ENCODE peak calls at places on chromosomes 2 and 18, in eight cellular contexts. K is nephron progenitor cell, D is tibial artery, X is foreskin fibroblast, O is GM10248, M is GM20000, U is AG09319, R is fibroblast of lung. J is an unnamed sample.

GRCh38 chr18:449374-449773 is 51.1 kb downstream of the COLEC12 start:
- DNase-seq in K (peak), D (no peak), X (no peak), O (no peak), M (no peak), U (no peak), R (no peak), J (no peak)

GRCh38 chr18:7902399-7902839 is 335.3 kb downstream of the PTPRM start:
- DNase-seq in K (no peak), D (peak), X (peak), O (no peak), M (no peak), U (peak), R (peak), J (no peak)

GRCh38 chr2:16674154-16674553 is 8.5 kb upstream of the CYRIA start:
- DNase-seq in K (no peak), D (no peak), X (no peak), O (no peak), M (no peak), U (no peak), R (no peak), J (no peak)

GRCh38 chr2:174263989-174264388 is 15.7 kb upstream of the OLA1 start:
- DNase-seq in K (no peak), D (no peak), X (peak), O (no peak), M (no peak), U (peak), R (peak), J (no peak)

GRCh38 chr2:11873766-11874165 is 127.3 kb downstream of the LPIN1 start:
- DNase-seq in K (no peak), D (no peak), X (peak), O (no peak), M (no peak), U (no peak), R (no peak), J (no peak)

GRCh38 chr2:66344087-66344663 is 90.8 kb upstream of the MEIS1 start:
- DNase-seq in K (no peak), D (no peak), X (no peak), O (no peak), M (no peak), U (no peak), R (no peak), J (no peak)

GRCh38 chr2:29011650-29012060 is 30.6 kb downstream of the TOGARAM2 start:
- DNase-seq in K (no peak), D (no peak), X (no peak), O (no peak), M (no peak), U (no peak), R (peak), J (no peak)

GRCh38 chr2:23505984-23506380 is 121.0 kb downstream of the KLHL29 start:
- DNase-seq in K (no peak), D (no peak), X (peak), O (no peak), M (no peak), U (peak), R (no peak), J (no peak)

GRCh38 chr2:8090748-8091700 is 590.8 kb upstream of the ID2 start:
- DNase-seq in K (no peak), D (peak), X (peak), O (no peak), M (peak), U (peak), R (peak), J (no peak)

GRCh38 chr2:187842978-187843847 is 289.0 kb upstream of the TFPI start:
- DNase-seq in K (peak), D (no peak), X (peak), O (peak), M (peak), U (peak), R (peak), J (peak)

GRCh38 chr2:191999101-191999836 is 152.4 kb upstream of the CAVIN2 start:
- DNase-seq in K (no peak), D (no peak), X (peak), O (no peak), M (no peak), U (no peak), R (no peak), J (no peak)

GRCh38 chr18:3455938-3456685 is 6.1 kb downstream of the TGIF1 start:
- DNase-seq in K (no peak), D (no peak), X (peak), O (no peak), M (no peak), U (no peak), R (peak), J (no peak)

GRCh38 chr2:126513033-126513432 is 142.9 kb upstream of the GYPC start:
- DNase-seq in K (no peak), D (no peak), X (no peak), O (no peak), M (no peak), U (no peak), R (no peak), J (no peak)

GRCh38 chr2:241771286-241772062 is 5.1 kb upstream of the GAL3ST2 start:
- DNase-seq in K (no peak), D (no peak), X (peak), O (no peak), M (peak), U (no peak), R (peak), J (no peak)

GRCh38 chr2:154827286-154827685 is 128.8 kb downstream of the KCNJ3 start:
- DNase-seq in K (no peak), D (no peak), X (no peak), O (no peak), M (no peak), U (no peak), R (no peak), J (no peak)

GRCh38 chr18:52636536-52636935 is 296.5 kb downstream of the DCC start:
- DNase-seq in K (no peak), D (no peak), X (no peak), O (no peak), M (no peak), U (no peak), R (no peak), J (no peak)

GRCh38 chr18:63320041-63320689 is 596 bp upstream of the BCL2 start:
- DNase-seq in K (peak), D (peak), X (peak), O (peak), M (peak), U (peak), R (peak), J (peak)

GRCh38 chr18:52339891-52340371 is at the start of gene DCC:
- DNase-seq in K (peak), D (no peak), X (peak), O (peak), M (no peak), U (no peak), R (peak), J (peak)

GRCh38 chr2:31247671-31248070 is 13.7 kb downstream of the EHD3 start:
- DNase-seq in K (no peak), D (no peak), X (no peak), O (no peak), M (no peak), U (no peak), R (peak), J (no peak)

GRCh38 chr18:2994603-2995432 is 18.1 kb downstream of the LPIN2 start:
- DNase-seq in K (no peak), D (peak), X (no peak), O (peak), M (peak), U (no peak), R (no peak), J (peak)

GRCh38 chr2:127066942-127067341 is 40.0 kb downstream of the BIN1 start:
- DNase-seq in K (no peak), D (peak), X (peak), O (no peak), M (no peak), U (peak), R (no peak), J (no peak)

GRCh38 chr2:113907297-113907696 is 17.4 kb downstream of the ACTR3 start:
- DNase-seq in K (no peak), D (no peak), X (no peak), O (no peak), M (no peak), U (no peak), R (no peak), J (no peak)

GRCh38 chr2:187547353-187547979 is 6.8 kb downstream of the TFPI start:
- DNase-seq in K (no peak), D (peak), X (peak), O (no peak), M (no peak), U (peak), R (peak), J (no peak)

GRCh38 chr2:24711881-24712280 is 81.3 kb downstream of the PTRHD1 start:
- DNase-seq in K (no peak), D (no peak), X (no peak), O (no peak), M (no peak), U (no peak), R (no peak), J (no peak)

GRCh38 chr2:190277234-190278112 is 42.2 kb downstream of the HIBCH start:
- DNase-seq in K (no peak), D (no peak), X (peak), O (no peak), M (peak), U (no peak), R (peak), J (peak)

GRCh38 chr18:37582306-37582705 is 16.7 kb upstream of the CELF4 start:
- DNase-seq in K (no peak), D (no peak), X (no peak), O (no peak), M (no peak), U (no peak), R (no peak), J (no peak)

GRCh38 chr2:159183346-159183745 is 103.2 kb downstream of the WDSUB1 start:
- DNase-seq in K (no peak), D (no peak), X (no peak), O (no peak), M (no peak), U (no peak), R (no peak), J (no peak)

GRCh38 chr2:108960006-108960405 is 29.0 kb downstream of the EDAR start:
- DNase-seq in K (no peak), D (peak), X (no peak), O (no peak), M (no peak), U (no peak), R (no peak), J (no peak)

GRCh38 chr2:71683070-71683469 is 229.7 kb downstream of the DYSF start:
- DNase-seq in K (no peak), D (peak), X (no peak), O (no peak), M (no peak), U (no peak), R (no peak), J (no peak)

GRCh38 chr2:43675646-43676321 is 445 bp downstream of the C1GALT1C1L start:
- DNase-seq in K (no peak), D (no peak), X (no peak), O (no peak), M (no peak), U (no peak), R (peak), J (no peak)

GRCh38 chr2:122748552-122749011 is 993.1 kb downstream of the TSN start:
- DNase-seq in K (no peak), D (no peak), X (peak), O (no peak), M (no peak), U (no peak), R (peak), J (no peak)

GRCh38 chr18:58541137-58541788 is 87.6 kb downstream of the ALPK2 start:
- DNase-seq in K (no peak), D (no peak), X (peak), O (no peak), M (no peak), U (no peak), R (peak), J (no peak)

GRCh38 chr18:6920099-6920955 is 190.8 kb downstream of the ARHGAP28 start:
- DNase-seq in K (peak), D (no peak), X (peak), O (peak), M (peak), U (peak), R (peak), J (peak)

GRCh38 chr2:241496904-241497877 is 11.2 kb downstream of the STK25 start:
- DNase-seq in K (no peak), D (no peak), X (no peak), O (no peak), M (no peak), U (no peak), R (no peak), J (no peak)

GRCh38 chr2:25349397-25349796 is 7.7 kb upstream of the DNMT3A start:
- DNase-seq in K (no peak), D (no peak), X (peak), O (no peak), M (no peak), U (no peak), R (peak), J (no peak)

GRCh38 chr2:33673937-33674336 is 74.8 kb upstream of the FAM98A start:
- DNase-seq in K (no peak), D (no peak), X (peak), O (no peak), M (peak), U (no peak), R (peak), J (no peak)

GRCh38 chr2:33672389-33672788 is 73.3 kb upstream of the FAM98A start:
- DNase-seq in K (no peak), D (no peak), X (no peak), O (no peak), M (no peak), U (no peak), R (no peak), J (no peak)

GRCh38 chr2:33672896-33673295 is 73.8 kb upstream of the FAM98A start:
- DNase-seq in K (no peak), D (no peak), X (no peak), O (no peak), M (no peak), U (no peak), R (no peak), J (no peak)

GRCh38 chr2:33671198-33671597 is 72.1 kb upstream of the FAM98A start:
- DNase-seq in K (no peak), D (no peak), X (no peak), O (no peak), M (no peak), U (no peak), R (no peak), J (no peak)

GRCh38 chr2:33670392-33670937 is 71.4 kb upstream of the FAM98A start:
- DNase-seq in K (no peak), D (no peak), X (no peak), O (no peak), M (no peak), U (no peak), R (no peak), J (no peak)
- TF ChIP-seq CTCF in K (no peak), D (no peak), X (no peak), O (no peak), M (no peak), U (no peak), R (no peak), J (peak)

GRCh38 chr18:50656396-50656795 is 96.5 kb downstream of the MAPK4 start:
- DNase-seq in K (no peak), D (no peak), X (no peak), O (no peak), M (no peak), U (no peak), R (no peak), J (no peak)

GRCh38 chr18:50659091-50660003 is 99.5 kb downstream of the MAPK4 start:
- DNase-seq in K (no peak), D (peak), X (no peak), O (no peak), M (no peak), U (no peak), R (peak), J (no peak)

GRCh38 chr18:50661013-50661412 is 101.1 kb downstream of the MAPK4 start:
- DNase-seq in K (no peak), D (no peak), X (no peak), O (no peak), M (no peak), U (no peak), R (no peak), J (no peak)

GRCh38 chr18:50656841-50657470 is 97.1 kb downstream of the MAPK4 start:
- DNase-seq in K (no peak), D (no peak), X (no peak), O (no peak), M (no peak), U (no peak), R (no peak), J (no peak)

GRCh38 chr18:50658601-50659000 is 98.7 kb downstream of the MAPK4 start:
- DNase-seq in K (no peak), D (no peak), X (no peak), O (no peak), M (no peak), U (no peak), R (no peak), J (no peak)
- TF ChIP-seq CTCF in K (no peak), D (no peak), X (no peak), O (no peak), M (no peak), U (no peak), R (no peak), J (no peak)

GRCh38 chr18:76658627-76659026 is 163.6 kb upstream of the ZNF516 start:
- DNase-seq in K (peak), D (no peak), X (peak), O (peak), M (peak), U (no peak), R (peak), J (peak)
- TF ChIP-seq CTCF in K (peak), D (no peak), X (peak), O (peak), M (no peak), U (peak), R (no peak), J (peak)

GRCh38 chr2:161445097-161445496 is 29.0 kb downstream of the TBR1 start:
- DNase-seq in K (no peak), D (no peak), X (no peak), O (no peak), M (no peak), U (no peak), R (no peak), J (no peak)
- TF ChIP-seq CTCF in K (no peak), D (no peak), X (no peak), O (no peak), M (no peak), U (no peak), R (no peak), J (no peak)

GRCh38 chr2:64329848-64330247 is 124.1 kb upstream of the LGALSL start:
- DNase-seq in K (no peak), D (no peak), X (peak), O (no peak), M (no peak), U (no peak), R (no peak), J (no peak)
- TF ChIP-seq CTCF in K (no peak), D (no peak), X (no peak), O (no peak), M (no peak), U (no peak), R (no peak), J (no peak)

DNA sequence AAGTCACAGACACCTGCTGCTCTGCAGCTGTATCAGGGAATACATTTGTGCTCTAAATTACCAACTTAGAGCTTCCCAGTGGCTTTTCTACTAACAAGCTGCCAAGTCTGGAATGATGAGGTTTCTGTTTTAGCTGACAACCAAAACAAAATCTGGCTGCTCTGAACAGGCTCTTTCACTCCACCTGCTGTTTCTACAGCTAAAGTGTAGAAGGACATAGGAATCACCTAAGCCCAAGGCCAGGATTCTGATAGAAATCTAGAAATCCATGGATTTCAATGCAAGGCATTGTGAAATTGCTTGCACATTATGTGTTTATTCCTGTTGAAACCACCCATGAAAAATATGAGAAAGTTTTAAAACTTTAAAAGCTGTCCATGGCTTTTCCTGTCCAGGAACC is 201.2 kb downstream of the SUCLG1 start:
- DNase-seq in K (no peak), D (no peak), X (no peak), O (no peak), M (no peak), U (no peak), R (no peak), J (no peak)
- TF ChIP-seq CTCF in K (peak), D (no peak), X (no peak), O (no peak), M (no peak), U (no peak), R (no peak), J (no peak)

GRCh38 chr18:49030138-49030537 is 79.4 kb upstream of the SMAD7 start:
- DNase-seq in K (no peak), D (peak), X (peak), O (no peak), M (no peak), U (no peak), R (no peak), J (no peak)

GRCh38 chr18:49029628-49030027 is 78.9 kb upstream of the SMAD7 start:
- DNase-seq in K (no peak), D (peak), X (no peak), O (no peak), M (no peak), U (no peak), R (no peak), J (no peak)

GRCh38 chr18:49030692-49031443 is 80.1 kb upstream of the SMAD7 start:
- DNase-seq in K (no peak), D (peak), X (peak), O (no peak), M (no peak), U (peak), R (no peak), J (no peak)

GRCh38 chr18:49028091-49028490 is 77.3 kb upstream of the SMAD7 start:
- DNase-seq in K (no peak), D (no peak), X (no peak), O (no peak), M (no peak), U (no peak), R (no peak), J (no peak)

DNA sequence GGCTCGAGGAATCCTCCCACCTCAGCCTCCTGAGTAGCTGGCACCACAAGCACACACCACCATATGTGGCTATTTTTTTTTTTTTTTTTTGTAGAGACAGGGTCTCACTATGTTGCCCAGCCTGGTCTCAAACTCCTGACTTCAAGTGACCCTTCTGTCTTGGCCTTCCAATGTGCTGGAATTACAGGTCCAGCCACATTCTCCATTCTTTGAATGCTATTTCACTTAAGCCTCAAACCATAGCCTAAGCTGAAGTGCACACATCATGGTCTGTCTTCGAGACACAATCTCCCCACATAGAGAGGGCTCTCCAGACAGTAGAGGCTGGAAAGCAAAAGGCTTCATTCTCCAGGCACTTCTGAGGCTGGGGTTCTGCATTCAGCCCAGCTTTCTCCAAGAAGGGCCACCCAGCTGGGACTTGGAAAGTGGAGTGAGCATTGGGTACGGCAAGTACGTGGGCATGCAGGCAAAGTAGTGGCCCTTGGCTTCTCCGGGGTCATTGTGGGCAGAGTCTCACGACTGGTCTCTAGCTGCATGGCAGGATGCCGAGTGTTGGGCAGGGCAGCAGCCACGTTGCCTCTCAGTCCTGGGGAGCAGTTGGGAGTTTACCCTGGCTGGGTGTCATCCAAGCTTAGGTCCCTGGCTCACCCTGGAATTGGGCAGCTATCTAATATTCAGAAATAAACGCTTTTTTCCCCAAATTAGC is 78.2 kb upstream of the SMAD7 start:
- DNase-seq in K (no peak), D (peak), X (no peak), O (no peak), M (no peak), U (no peak), R (no peak), J (no peak)
- TF ChIP-seq CTCF in K (no peak), D (no peak), X (no peak), O (no peak), M (no peak), U (no peak), R (no peak), J (no peak)

GRCh38 chr2:70469435-70469834 is 84.2 kb downstream of the TGFA start:
- DNase-seq in K (no peak), D (no peak), X (no peak), O (no peak), M (no peak), U (no peak), R (no peak), J (no peak)
- TF ChIP-seq CTCF in K (no peak), D (no peak), X (no peak), O (no peak), M (no peak), U (no peak), R (no peak), J (no peak)

J was measured in endothelial cell.